ENCODE peak calls at places on chromosome 15, in ten cellular contexts. I, V, Y, N, R, J, M, Z, U and O are unnamed samples.

GRCh38 chr15:25597576-25597975 is 158.8 kb upstream of the UBE3A start:
- DNase-seq in V (no peak), U (no peak), J (no peak), M (peak), I (no peak), R (no peak), N (no peak), Z (no peak), Y (no peak), O (no peak)

GRCh38 chr15:33310481-33311311 is at the start of gene RYR3:
- DNase-seq in Y (no peak), J (peak), Z (peak), M (peak), V (no peak), I (no peak), R (peak), N (no peak), U (no peak), O (no peak)

GRCh38 chr15:79212589-79213139 is 69.9 kb upstream of the ANKRD34C start:
- DNase-seq in M (no peak), V (no peak), N (no peak), R (no peak), Z (no peak), J (no peak), I (no peak), Y (no peak), U (peak), O (no peak)

GRCh38 chr15:58731756-58732535 is 17.6 kb downstream of the ADAM10 start:
- DNase-seq in Y (no peak), R (no peak), V (no peak), I (no peak), U (no peak), J (peak), Z (no peak), N (no peak), M (peak), O (no peak)

GRCh38 chr15:101510212-101511197 is 21.0 kb upstream of the PCSK6 start:
- DNase-seq in I (no peak), M (no peak), J (no peak), N (no peak), R (no peak), Z (no peak), V (no peak), U (no peak), Y (no peak), O (no peak)

GRCh38 chr15:36263666-36264065 is 315.8 kb upstream of the CDIN1 start:
- DNase-seq in Z (no peak), J (no peak), R (no peak), V (no peak), N (no peak), Y (no peak), I (no peak), M (peak), U (no peak), O (no peak)

GRCh38 chr15:80036067-80036466 is 23.4 kb upstream of the ZFAND6 start:
- DNase-seq in R (no peak), Y (no peak), J (no peak), I (peak), N (no peak), M (no peak), U (no peak), V (no peak), Z (no peak), O (no peak)

GRCh38 chr15:37111427-37111717 is 11.0 kb upstream of the MEIS2 start:
- DNase-seq in M (no peak), Z (no peak), U (no peak), N (no peak), Y (no peak), J (no peak), I (no peak), R (no peak), V (no peak), O (no peak)

GRCh38 chr15:99731336-99732267 is 1.6 kb downstream of the LYSMD4 start:
- DNase-seq in J (no peak), R (no peak), Y (no peak), M (no peak), Z (no peak), N (no peak), V (no peak), I (no peak), U (no peak), O (no peak)

DNA sequence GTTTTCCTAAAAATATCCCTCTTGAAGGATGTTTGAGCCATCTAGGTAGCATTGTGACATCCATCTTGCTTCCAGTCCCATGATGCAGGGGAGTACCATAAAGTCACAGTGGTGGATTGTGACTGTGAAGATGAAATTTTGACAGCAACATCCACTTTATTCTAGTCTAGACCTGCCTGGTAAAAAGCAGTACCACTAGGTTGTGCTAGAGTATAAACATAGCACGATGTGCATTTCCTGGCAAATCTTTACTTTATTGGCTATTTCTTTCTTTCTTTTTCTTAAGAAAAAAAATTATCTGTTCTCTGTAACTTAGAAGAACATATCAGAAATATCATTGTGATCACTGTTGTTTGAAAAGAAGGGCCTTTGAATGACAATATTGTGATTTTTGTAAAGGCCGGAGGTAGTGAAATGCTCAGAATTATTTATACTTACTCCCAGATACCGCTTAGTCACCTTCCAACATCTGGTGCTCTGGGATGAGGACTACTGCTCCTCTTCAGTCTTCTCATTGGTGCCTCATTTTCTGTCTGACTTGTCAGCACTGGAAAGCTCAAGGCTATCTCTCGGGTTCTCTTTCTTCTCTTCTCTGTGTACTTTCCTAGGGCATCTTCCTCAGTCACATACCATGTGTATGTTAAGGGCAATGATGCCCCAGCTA is 35.6 kb downstream of the AGBL1 start:
- DNase-seq in U (no peak), R (no peak), J (no peak), Z (no peak), Y (no peak), V (no peak), N (no peak), I (no peak), M (no peak), O (no peak)
- TF ChIP-seq CTCF in U (no peak), R (peak), J (no peak), Z (peak), Y (no peak), V (no peak), N (no peak), I (no peak), M (no peak), O (no peak)

GRCh38 chr15:42313463-42313862 is 40.2 kb upstream of the TMEM87A start:
- DNase-seq in Y (no peak), R (no peak), N (no peak), J (no peak), U (no peak), I (no peak), V (no peak), M (no peak), Z (no peak), O (no peak)
- TF ChIP-seq CTCF in Y (no peak), R (no peak), N (no peak), J (no peak), U (no peak), I (no peak), V (no peak), M (no peak), Z (no peak), O (no peak)

DNA sequence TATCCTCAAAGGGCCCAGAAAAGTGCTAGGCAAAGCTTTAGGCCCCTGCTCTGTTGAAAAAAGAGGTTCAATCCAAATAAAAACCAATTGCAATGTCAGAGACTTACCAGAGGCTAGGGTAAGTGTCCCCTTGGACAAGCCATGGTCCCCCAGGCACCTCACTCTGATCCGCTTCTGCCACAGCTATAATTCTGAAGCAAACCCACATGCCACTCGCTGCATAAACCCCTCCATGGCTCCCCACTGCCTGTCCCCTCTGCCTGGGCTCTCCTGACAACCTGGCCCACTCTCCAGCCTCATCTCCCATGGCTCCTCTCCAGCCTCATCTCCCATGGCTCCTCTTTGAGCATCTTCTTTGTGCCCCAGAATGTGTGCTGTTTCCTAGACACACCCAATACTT is 169.6 kb upstream of the TLE3 start:
- DNase-seq in V (no peak), U (no peak), Z (no peak), R (no peak), Y (no peak), M (no peak), J (no peak), I (no peak), N (no peak), O (no peak)
- TF ChIP-seq CTCF in V (no peak), U (no peak), Z (no peak), R (no peak), Y (no peak), M (no peak), J (no peak), I (no peak), N (no peak), O (no peak)

GRCh38 chr15:70509282-70510272 is 253.8 kb downstream of the UACA start:
- DNase-seq in R (no peak), N (no peak), Z (no peak), V (no peak), U (no peak), Y (no peak), I (peak), M (no peak), J (no peak), O (peak)
- TF ChIP-seq CTCF in R (no peak), N (no peak), Z (no peak), V (no peak), U (no peak), Y (no peak), I (no peak), M (no peak), J (no peak), O (no peak)